ENCODE peak calls at places on chromosomes 4 and X, in six cellular contexts. Z is NCI-H345; D is naive B cell; H is HCEC 1CT; F is neuronal stem cell; A is stimulated activated CD8-positive, alpha-beta memory T cell treated with anti-CD3 and anti-CD28 coated beads, Interleukin-4, amount 100 ng/mL, for 48 hours. C is an unnamed sample.

GRCh38 chr4:180932365-180933001 is 1310.7 kb upstream of the TENM3 start:
- DNase-seq in Z (no peak), D (no peak), H (no peak), F (no peak), A (no peak), C (no peak)

GRCh38 chr4:38957947-38958346 is 74.3 kb downstream of the TMEM156 start:
- DNase-seq in Z (no peak), D (no peak), H (no peak), F (no peak), A (no peak), C (no peak)

GRCh38 chr4:8435656-8436121 is 4.8 kb downstream of the ACOX3 start:
- DNase-seq in Z (no peak), D (peak; percentile 20), H (no peak), F (no peak), A (peak; percentile 43), C (no peak)

GRCh38 chr4:60020389-60020788 is 1179.7 kb upstream of the ADGRL3 start:
- DNase-seq in Z (no peak), D (no peak), H (no peak), F (no peak), A (no peak), C (no peak)

GRCh38 chrX:107508925-107509324 is 59.5 kb downstream of the FRMPD3 start:
- DNase-seq in Z (no peak), D (no peak), H (no peak), F (no peak), A (no peak), C (no peak)

GRCh38 chr4:140865253-140865652 is 109.1 kb upstream of the TBC1D9 start:
- DNase-seq in Z (no peak), D (no peak), H (no peak), F (no peak), A (no peak), C (no peak)

GRCh38 chr4:126710935-126711334 is 921.8 kb upstream of the INTU start:
- DNase-seq in Z (no peak), D (no peak), H (peak; percentile 4), F (no peak), A (no peak), C (no peak)

GRCh38 chrX:111431007-111431406 is 19.0 kb upstream of the DCX start:
- DNase-seq in Z (peak; percentile 64), D (no peak), H (no peak), F (no peak), A (no peak), C (peak; percentile 45)

GRCh38 chrX:92231391-92231790 is 452.2 kb downstream of the PCDH11X start:
- DNase-seq in Z (no peak), D (no peak), H (no peak), F (no peak), A (no peak), C (no peak)

GRCh38 chrX:119481218-119481875 is 13.1 kb downstream of the SLC25A5 start:
- DNase-seq in Z (no peak), D (no peak), H (no peak), F (no peak), A (no peak), C (no peak)

GRCh38 chr4:80116516-80116915 is 43.5 kb upstream of the ANTXR2 start:
- DNase-seq in Z (no peak), D (no peak), H (no peak), F (no peak), A (no peak), C (no peak)

GRCh38 chr4:78033859-78034258 is 23.3 kb upstream of the FRAS1 start:
- DNase-seq in Z (no peak), D (no peak), H (no peak), F (no peak), A (no peak), C (no peak)

GRCh38 chrX:40090050-40090804 is 7.5 kb downstream of the BCOR start:
- DNase-seq in Z (no peak), D (peak; percentile 26), H (no peak), F (no peak), A (no peak), C (no peak)

GRCh38 chr4:140856692-140857091 is 100.5 kb upstream of the TBC1D9 start:
- DNase-seq in Z (no peak), D (no peak), H (peak; percentile 27), F (no peak), A (no peak), C (no peak)

GRCh38 chr4:54104907-54105306 is 4.9 kb downstream of the GSX2 start:
- DNase-seq in Z (no peak), D (no peak), H (no peak), F (no peak), A (no peak), C (no peak)

GRCh38 chr4:115113382-115114106 is at the start of gene NDST4:
- DNase-seq in Z (peak; percentile 58), D (no peak), H (no peak), F (peak; percentile 79), A (no peak), C (no peak)

GRCh38 chr4:24160358-24160757 is 270.5 kb upstream of the PPARGC1A start:
- DNase-seq in Z (no peak), D (no peak), H (no peak), F (no peak), A (no peak), C (no peak)

GRCh38 chr4:25795566-25796454 is 67.0 kb downstream of the SEL1L3 start:
- DNase-seq in Z (no peak), D (no peak), H (peak; percentile 59), F (peak; percentile 79), A (no peak), C (no peak)

GRCh38 chrX:130084651-130085237 is 25.6 kb downstream of the ELF4 start:
- DNase-seq in Z (no peak), D (peak; percentile 40), H (no peak), F (no peak), A (no peak), C (no peak)

GRCh38 chrX:39966186-39966585 is 131.6 kb downstream of the BCOR start:
- DNase-seq in Z (no peak), D (no peak), H (no peak), F (no peak), A (no peak), C (no peak)

GRCh38 chrX:144219035-144219434 is 335.2 kb downstream of the UBE2NL start:
- DNase-seq in Z (no peak), D (no peak), H (no peak), F (no peak), A (no peak), C (no peak)

GRCh38 chr4:171594293-171594692 is 218.9 kb upstream of the GALNTL6 start:
- DNase-seq in Z (no peak), D (no peak), H (no peak), F (no peak), A (no peak), C (no peak)

GRCh38 chrX:22021721-22022120 is 10.4 kb upstream of the PHEX start:
- DNase-seq in Z (no peak), D (no peak), H (no peak), F (no peak), A (no peak), C (no peak)

GRCh38 chrX:1391370-1391706 is 575 bp downstream of the SLC25A6 start:
- DNase-seq in Z (no peak), D (peak; percentile 93), H (no peak), F (peak; percentile 87), A (peak; percentile 96), C (no peak)

GRCh38 chr4:20760053-20760452 is 59.8 kb downstream of the PACRGL start:
- DNase-seq in Z (no peak), D (no peak), H (no peak), F (no peak), A (no peak), C (no peak)